ENCODE peak calls at places on chromosomes 6 and 20, in seven cellular contexts. One of them, this sample, is unnamed.

GRCh38 chr6:145904391-145904790 is 59.8 kb downstream of the SHPRH start:
- DNase-seq in GM12865: peak
- DNase-seq in GM10248: peak
- DNase-seq in NAMALWA: peak
- DNase-seq in iris pigment epithelial cell: no peak
- DNase-seq in right cardiac atrium: no peak
- DNase-seq in naive B cell: no peak
- DNase-seq in this sample: no peak

GRCh38 chr6:31144296-31144969 is 5.6 kb upstream of the PSORS1C2 start:
- DNase-seq in GM10248: no peak
- DNase-seq in right cardiac atrium: no peak
- DNase-seq in NAMALWA: no peak
- DNase-seq in GM12865: no peak
- DNase-seq in naive B cell: no peak
- DNase-seq in iris pigment epithelial cell: no peak
- DNase-seq in this sample: no peak

GRCh38 chr6:163338671-163339405 is 75.7 kb upstream of the QKI start:
- DNase-seq in iris pigment epithelial cell: peak
- DNase-seq in naive B cell: no peak
- DNase-seq in GM10248: no peak
- DNase-seq in right cardiac atrium: peak
- DNase-seq in NAMALWA: no peak
- DNase-seq in GM12865: no peak
- DNase-seq in this sample: peak

GRCh38 chr20:41139227-41140093 is 2.1 kb downstream of the PLCG1 start:
- DNase-seq in GM10248: no peak
- DNase-seq in iris pigment epithelial cell: no peak
- DNase-seq in right cardiac atrium: no peak
- DNase-seq in NAMALWA: no peak
- DNase-seq in naive B cell: no peak
- DNase-seq in GM12865: no peak
- DNase-seq in this sample: no peak

GRCh38 chr6:38997128-38997761 is 51.3 kb upstream of the GLP1R start:
- DNase-seq in GM10248: peak
- DNase-seq in iris pigment epithelial cell: peak
- DNase-seq in right cardiac atrium: peak
- DNase-seq in NAMALWA: peak
- DNase-seq in GM12865: peak
- DNase-seq in naive B cell: peak
- DNase-seq in this sample: peak

GRCh38 chr6:119308994-119309657 is 40.4 kb downstream of the MAN1A1 start:
- DNase-seq in iris pigment epithelial cell: no peak
- DNase-seq in right cardiac atrium: no peak
- DNase-seq in GM10248: no peak
- DNase-seq in naive B cell: no peak
- DNase-seq in NAMALWA: no peak
- DNase-seq in GM12865: no peak
- DNase-seq in this sample: no peak

GRCh38 chr6:13364842-13365241 is 36.5 kb upstream of the TBC1D7 start:
- DNase-seq in GM10248: no peak
- DNase-seq in naive B cell: no peak
- DNase-seq in GM12865: no peak
- DNase-seq in NAMALWA: no peak
- DNase-seq in iris pigment epithelial cell: no peak
- DNase-seq in right cardiac atrium: no peak
- DNase-seq in this sample: no peak

GRCh38 chr20:58774214-58774613 is 76.5 kb downstream of the GNAS-AS1 start:
- DNase-seq in iris pigment epithelial cell: no peak
- DNase-seq in NAMALWA: no peak
- DNase-seq in right cardiac atrium: no peak
- DNase-seq in naive B cell: no peak
- DNase-seq in GM10248: no peak
- DNase-seq in GM12865: no peak
- DNase-seq in this sample: no peak

GRCh38 chr6:21997414-21998037 is 299.3 kb downstream of the PRL start:
- DNase-seq in naive B cell: no peak
- DNase-seq in GM10248: no peak
- DNase-seq in NAMALWA: no peak
- DNase-seq in GM12865: no peak
- DNase-seq in iris pigment epithelial cell: peak
- DNase-seq in right cardiac atrium: no peak
- DNase-seq in this sample: no peak

GRCh38 chr20:59831901-59832240 is 101.6 kb downstream of the SYCP2 start:
- DNase-seq in NAMALWA: no peak
- DNase-seq in GM10248: no peak
- DNase-seq in iris pigment epithelial cell: no peak
- DNase-seq in naive B cell: no peak
- DNase-seq in GM12865: no peak
- DNase-seq in right cardiac atrium: peak
- DNase-seq in this sample: no peak

GRCh38 chr6:69933239-69933638 is 66.9 kb downstream of the COL19A1 start:
- DNase-seq in naive B cell: no peak
- DNase-seq in GM12865: no peak
- DNase-seq in right cardiac atrium: no peak
- DNase-seq in GM10248: no peak
- DNase-seq in NAMALWA: no peak
- DNase-seq in iris pigment epithelial cell: peak
- DNase-seq in this sample: peak

GRCh38 chr20:44695295-44696230 is 19.6 kb upstream of the CCN5 start:
- DNase-seq in NAMALWA: no peak
- DNase-seq in naive B cell: no peak
- DNase-seq in GM12865: peak
- DNase-seq in right cardiac atrium: no peak
- DNase-seq in GM10248: no peak
- DNase-seq in iris pigment epithelial cell: peak
- DNase-seq in this sample: no peak

GRCh38 chr20:42697962-42698361 is 491.7 kb downstream of the PTPRT start:
- DNase-seq in GM12865: no peak
- DNase-seq in NAMALWA: no peak
- DNase-seq in iris pigment epithelial cell: no peak
- DNase-seq in naive B cell: no peak
- DNase-seq in right cardiac atrium: no peak
- DNase-seq in GM10248: no peak
- DNase-seq in this sample: no peak

GRCh38 chr6:117555882-117556498 is 46.3 kb downstream of the GOPC start:
- DNase-seq in GM10248: no peak
- DNase-seq in GM12865: peak
- DNase-seq in naive B cell: peak
- DNase-seq in right cardiac atrium: peak
- DNase-seq in NAMALWA: peak
- DNase-seq in iris pigment epithelial cell: no peak
- DNase-seq in this sample: peak

GRCh38 chr6:101125380-101125971 is 244.3 kb upstream of the ASCC3 start:
- DNase-seq in right cardiac atrium: no peak
- DNase-seq in NAMALWA: no peak
- DNase-seq in GM10248: no peak
- DNase-seq in GM12865: no peak
- DNase-seq in iris pigment epithelial cell: no peak
- DNase-seq in naive B cell: no peak
- DNase-seq in this sample: no peak

GRCh38 chr20:21518292-21518991 is 4.6 kb upstream of the NKX2-2 start:
- DNase-seq in NAMALWA: no peak
- DNase-seq in GM10248: peak
- DNase-seq in naive B cell: no peak
- DNase-seq in iris pigment epithelial cell: no peak
- DNase-seq in GM12865: no peak
- DNase-seq in right cardiac atrium: no peak
- DNase-seq in this sample: no peak

GRCh38 chr6:3039384-3039783 is 28.9 kb upstream of the RIPK1 start:
- DNase-seq in naive B cell: no peak
- DNase-seq in iris pigment epithelial cell: no peak
- DNase-seq in GM12865: no peak
- DNase-seq in NAMALWA: no peak
- DNase-seq in right cardiac atrium: no peak
- DNase-seq in GM10248: no peak
- DNase-seq in this sample: no peak

GRCh38 chr6:170185175-170185970 is 105.5 kb downstream of the DLL1 start:
- DNase-seq in NAMALWA: no peak
- DNase-seq in naive B cell: no peak
- DNase-seq in GM10248: no peak
- DNase-seq in iris pigment epithelial cell: no peak
- DNase-seq in right cardiac atrium: no peak
- DNase-seq in GM12865: no peak
- DNase-seq in this sample: no peak

GRCh38 chr6:35051393-35051792 is 89.7 kb downstream of the TCP11 start:
- DNase-seq in NAMALWA: no peak
- DNase-seq in GM12865: no peak
- DNase-seq in right cardiac atrium: no peak
- DNase-seq in iris pigment epithelial cell: no peak
- DNase-seq in GM10248: no peak
- DNase-seq in naive B cell: no peak
- DNase-seq in this sample: no peak

GRCh38 chr6:143592335-143592734 is 80.8 kb upstream of the FUCA2 start:
- DNase-seq in naive B cell: no peak
- DNase-seq in right cardiac atrium: no peak
- DNase-seq in GM10248: no peak
- DNase-seq in GM12865: no peak
- DNase-seq in NAMALWA: no peak
- DNase-seq in iris pigment epithelial cell: no peak
- DNase-seq in this sample: peak

GRCh38 chr6:46993846-46994245 is 48.3 kb downstream of the ADGRF1 start:
- DNase-seq in right cardiac atrium: no peak
- DNase-seq in iris pigment epithelial cell: peak
- DNase-seq in NAMALWA: no peak
- DNase-seq in naive B cell: no peak
- DNase-seq in GM10248: no peak
- DNase-seq in GM12865: no peak
- DNase-seq in this sample: peak

This sample was measured in bronchial epithelial cell.